ENCODE peak calls at places on chromosomes 5 and 9, in ten cellular contexts. One of them, this sample, is unnamed.
A peak's percentile ranks its signal among the peaks of the same experiment; 100 is the strongest.

GRCh38 chr9:129932303-129933151 is 97.3 kb downstream of the USP20 start:
- DNase-seq in activated CD8-positive, alpha-beta T cell treated with anti-CD3 and anti-CD28 coated beads, Interleukin-2, amount 10 ng/mL, durations not matched to agents 7 days and 5 days: no peak
- DNase-seq in stimulated activated CD4-positive, alpha-beta T cell treated with anti-CD3 and anti-CD28 coated beads, TNF-alpha, amount 100 ng/mL, for 1 hour: no peak
- DNase-seq in dorsolateral prefrontal cortex: no peak
- DNase-seq in EH: peak; percentile 61
- DNase-seq in midbrain: peak; percentile 29
- DNase-seq in T follicular helper cell: no peak
- DNase-seq in HT-29: no peak
- DNase-seq in GM20000: no peak
- DNase-seq in left cardiac atrium: no peak
- DNase-seq in this sample: peak; percentile 53

GRCh38 chr9:16461231-16461840 is 409.1 kb downstream of the BNC2 start:
- DNase-seq in activated CD8-positive, alpha-beta T cell treated with anti-CD3 and anti-CD28 coated beads, Interleukin-2, amount 10 ng/mL, durations not matched to agents 7 days and 5 days: no peak
- DNase-seq in stimulated activated CD4-positive, alpha-beta T cell treated with anti-CD3 and anti-CD28 coated beads, TNF-alpha, amount 100 ng/mL, for 1 hour: no peak
- DNase-seq in dorsolateral prefrontal cortex: no peak
- DNase-seq in EH: no peak
- DNase-seq in midbrain: no peak
- DNase-seq in T follicular helper cell: no peak
- DNase-seq in HT-29: no peak
- DNase-seq in GM20000: no peak
- DNase-seq in left cardiac atrium: no peak
- DNase-seq in this sample: no peak

GRCh38 chr5:59768204-59769040 is 125.1 kb downstream of the PDE4D start:
- DNase-seq in activated CD8-positive, alpha-beta T cell treated with anti-CD3 and anti-CD28 coated beads, Interleukin-2, amount 10 ng/mL, durations not matched to agents 7 days and 5 days: no peak
- DNase-seq in stimulated activated CD4-positive, alpha-beta T cell treated with anti-CD3 and anti-CD28 coated beads, TNF-alpha, amount 100 ng/mL, for 1 hour: no peak
- DNase-seq in dorsolateral prefrontal cortex: peak; percentile 32
- DNase-seq in EH: peak; percentile 67
- DNase-seq in midbrain: peak; percentile 34
- DNase-seq in T follicular helper cell: no peak
- DNase-seq in HT-29: peak; percentile 93
- DNase-seq in GM20000: peak; percentile 38
- DNase-seq in left cardiac atrium: peak; percentile 55
- DNase-seq in this sample: peak; percentile 70

GRCh38 chr5:178389796-178390195 is 157.2 kb upstream of the PHYKPL start:
- DNase-seq in activated CD8-positive, alpha-beta T cell treated with anti-CD3 and anti-CD28 coated beads, Interleukin-2, amount 10 ng/mL, durations not matched to agents 7 days and 5 days: no peak
- DNase-seq in stimulated activated CD4-positive, alpha-beta T cell treated with anti-CD3 and anti-CD28 coated beads, TNF-alpha, amount 100 ng/mL, for 1 hour: no peak
- DNase-seq in dorsolateral prefrontal cortex: peak; percentile 25
- DNase-seq in EH: no peak
- DNase-seq in midbrain: no peak
- DNase-seq in T follicular helper cell: no peak
- DNase-seq in HT-29: no peak
- DNase-seq in GM20000: no peak
- DNase-seq in left cardiac atrium: peak; percentile 40
- DNase-seq in this sample: no peak

GRCh38 chr9:94668424-94668916 is 29.2 kb upstream of the FBP1 start:
- DNase-seq in activated CD8-positive, alpha-beta T cell treated with anti-CD3 and anti-CD28 coated beads, Interleukin-2, amount 10 ng/mL, durations not matched to agents 7 days and 5 days: no peak
- DNase-seq in stimulated activated CD4-positive, alpha-beta T cell treated with anti-CD3 and anti-CD28 coated beads, TNF-alpha, amount 100 ng/mL, for 1 hour: no peak
- DNase-seq in dorsolateral prefrontal cortex: no peak
- DNase-seq in EH: no peak
- DNase-seq in midbrain: no peak
- DNase-seq in T follicular helper cell: no peak
- DNase-seq in HT-29: peak; percentile 13
- DNase-seq in GM20000: no peak
- DNase-seq in left cardiac atrium: no peak
- DNase-seq in this sample: no peak

GRCh38 chr5:89374144-89374784 is 491.3 kb upstream of the MEF2C start:
- DNase-seq in activated CD8-positive, alpha-beta T cell treated with anti-CD3 and anti-CD28 coated beads, Interleukin-2, amount 10 ng/mL, durations not matched to agents 7 days and 5 days: no peak
- DNase-seq in stimulated activated CD4-positive, alpha-beta T cell treated with anti-CD3 and anti-CD28 coated beads, TNF-alpha, amount 100 ng/mL, for 1 hour: no peak
- DNase-seq in dorsolateral prefrontal cortex: no peak
- DNase-seq in EH: no peak
- DNase-seq in midbrain: no peak
- DNase-seq in T follicular helper cell: no peak
- DNase-seq in HT-29: no peak
- DNase-seq in GM20000: no peak
- DNase-seq in left cardiac atrium: no peak
- DNase-seq in this sample: no peak

GRCh38 chr5:126519637-126520592 is 75.1 kb downstream of the ALDH7A1 start:
- DNase-seq in activated CD8-positive, alpha-beta T cell treated with anti-CD3 and anti-CD28 coated beads, Interleukin-2, amount 10 ng/mL, durations not matched to agents 7 days and 5 days: no peak
- DNase-seq in stimulated activated CD4-positive, alpha-beta T cell treated with anti-CD3 and anti-CD28 coated beads, TNF-alpha, amount 100 ng/mL, for 1 hour: no peak
- DNase-seq in dorsolateral prefrontal cortex: peak; percentile 56
- DNase-seq in EH: peak; percentile 46
- DNase-seq in midbrain: peak; percentile 27
- DNase-seq in T follicular helper cell: no peak
- DNase-seq in HT-29: no peak
- DNase-seq in GM20000: no peak
- DNase-seq in left cardiac atrium: no peak
- DNase-seq in this sample: peak; percentile 40

GRCh38 chr5:20608567-20608966 is 620.6 kb upstream of the CDH18 start:
- DNase-seq in activated CD8-positive, alpha-beta T cell treated with anti-CD3 and anti-CD28 coated beads, Interleukin-2, amount 10 ng/mL, durations not matched to agents 7 days and 5 days: no peak
- DNase-seq in stimulated activated CD4-positive, alpha-beta T cell treated with anti-CD3 and anti-CD28 coated beads, TNF-alpha, amount 100 ng/mL, for 1 hour: no peak
- DNase-seq in dorsolateral prefrontal cortex: no peak
- DNase-seq in EH: no peak
- DNase-seq in midbrain: no peak
- DNase-seq in T follicular helper cell: no peak
- DNase-seq in HT-29: no peak
- DNase-seq in GM20000: no peak
- DNase-seq in left cardiac atrium: no peak
- DNase-seq in this sample: no peak

GRCh38 chr9:14529047-14529446 is 164.2 kb downstream of the ZDHHC21 start:
- DNase-seq in activated CD8-positive, alpha-beta T cell treated with anti-CD3 and anti-CD28 coated beads, Interleukin-2, amount 10 ng/mL, durations not matched to agents 7 days and 5 days: no peak
- DNase-seq in stimulated activated CD4-positive, alpha-beta T cell treated with anti-CD3 and anti-CD28 coated beads, TNF-alpha, amount 100 ng/mL, for 1 hour: no peak
- DNase-seq in dorsolateral prefrontal cortex: no peak
- DNase-seq in EH: no peak
- DNase-seq in midbrain: no peak
- DNase-seq in T follicular helper cell: no peak
- DNase-seq in HT-29: no peak
- DNase-seq in GM20000: no peak
- DNase-seq in left cardiac atrium: no peak
- DNase-seq in this sample: no peak

GRCh38 chr9:93085676-93086075 is 10.3 kb upstream of the CARD19 start:
- DNase-seq in activated CD8-positive, alpha-beta T cell treated with anti-CD3 and anti-CD28 coated beads, Interleukin-2, amount 10 ng/mL, durations not matched to agents 7 days and 5 days: no peak
- DNase-seq in stimulated activated CD4-positive, alpha-beta T cell treated with anti-CD3 and anti-CD28 coated beads, TNF-alpha, amount 100 ng/mL, for 1 hour: no peak
- DNase-seq in dorsolateral prefrontal cortex: no peak
- DNase-seq in EH: no peak
- DNase-seq in midbrain: no peak
- DNase-seq in T follicular helper cell: no peak
- DNase-seq in HT-29: no peak
- DNase-seq in GM20000: no peak
- DNase-seq in left cardiac atrium: no peak
- DNase-seq in this sample: no peak

GRCh38 chr5:22926574-22926973 is 73.4 kb upstream of the CDH12 start:
- DNase-seq in activated CD8-positive, alpha-beta T cell treated with anti-CD3 and anti-CD28 coated beads, Interleukin-2, amount 10 ng/mL, durations not matched to agents 7 days and 5 days: no peak
- DNase-seq in stimulated activated CD4-positive, alpha-beta T cell treated with anti-CD3 and anti-CD28 coated beads, TNF-alpha, amount 100 ng/mL, for 1 hour: no peak
- DNase-seq in dorsolateral prefrontal cortex: no peak
- DNase-seq in EH: no peak
- DNase-seq in midbrain: no peak
- DNase-seq in T follicular helper cell: no peak
- DNase-seq in HT-29: no peak
- DNase-seq in GM20000: no peak
- DNase-seq in left cardiac atrium: no peak
- DNase-seq in this sample: no peak

GRCh38 chr5:169561883-169562282 is 21.7 kb upstream of the SPDL1 start:
- DNase-seq in activated CD8-positive, alpha-beta T cell treated with anti-CD3 and anti-CD28 coated beads, Interleukin-2, amount 10 ng/mL, durations not matched to agents 7 days and 5 days: no peak
- DNase-seq in stimulated activated CD4-positive, alpha-beta T cell treated with anti-CD3 and anti-CD28 coated beads, TNF-alpha, amount 100 ng/mL, for 1 hour: no peak
- DNase-seq in dorsolateral prefrontal cortex: no peak
- DNase-seq in EH: no peak
- DNase-seq in midbrain: no peak
- DNase-seq in T follicular helper cell: no peak
- DNase-seq in HT-29: no peak
- DNase-seq in GM20000: no peak
- DNase-seq in left cardiac atrium: no peak
- DNase-seq in this sample: no peak

GRCh38 chr9:91332476-91333231 is 29.1 kb downstream of the AUH start:
- DNase-seq in activated CD8-positive, alpha-beta T cell treated with anti-CD3 and anti-CD28 coated beads, Interleukin-2, amount 10 ng/mL, durations not matched to agents 7 days and 5 days: no peak
- DNase-seq in stimulated activated CD4-positive, alpha-beta T cell treated with anti-CD3 and anti-CD28 coated beads, TNF-alpha, amount 100 ng/mL, for 1 hour: no peak
- DNase-seq in dorsolateral prefrontal cortex: no peak
- DNase-seq in EH: no peak
- DNase-seq in midbrain: no peak
- DNase-seq in T follicular helper cell: no peak
- DNase-seq in HT-29: no peak
- DNase-seq in GM20000: no peak
- DNase-seq in left cardiac atrium: no peak
- DNase-seq in this sample: no peak

GRCh38 chr9:127968046-127968445 is 12.7 kb downstream of the EEIG1 start:
- DNase-seq in activated CD8-positive, alpha-beta T cell treated with anti-CD3 and anti-CD28 coated beads, Interleukin-2, amount 10 ng/mL, durations not matched to agents 7 days and 5 days: no peak
- DNase-seq in stimulated activated CD4-positive, alpha-beta T cell treated with anti-CD3 and anti-CD28 coated beads, TNF-alpha, amount 100 ng/mL, for 1 hour: no peak
- DNase-seq in dorsolateral prefrontal cortex: no peak
- DNase-seq in EH: peak; percentile 63
- DNase-seq in midbrain: no peak
- DNase-seq in T follicular helper cell: peak; percentile 44
- DNase-seq in HT-29: peak; percentile 81
- DNase-seq in GM20000: no peak
- DNase-seq in left cardiac atrium: no peak
- DNase-seq in this sample: peak; percentile 76

GRCh38 chr9:90802534-90802933 is 915 bp downstream of the SYK start:
- DNase-seq in activated CD8-positive, alpha-beta T cell treated with anti-CD3 and anti-CD28 coated beads, Interleukin-2, amount 10 ng/mL, durations not matched to agents 7 days and 5 days: no peak
- DNase-seq in stimulated activated CD4-positive, alpha-beta T cell treated with anti-CD3 and anti-CD28 coated beads, TNF-alpha, amount 100 ng/mL, for 1 hour: no peak
- DNase-seq in dorsolateral prefrontal cortex: no peak
- DNase-seq in EH: no peak
- DNase-seq in midbrain: no peak
- DNase-seq in T follicular helper cell: no peak
- DNase-seq in HT-29: no peak
- DNase-seq in GM20000: no peak
- DNase-seq in left cardiac atrium: no peak
- DNase-seq in this sample: no peak

GRCh38 chr9:113619156-113619861 is 155.8 kb downstream of the RGS3 start:
- DNase-seq in activated CD8-positive, alpha-beta T cell treated with anti-CD3 and anti-CD28 coated beads, Interleukin-2, amount 10 ng/mL, durations not matched to agents 7 days and 5 days: no peak
- DNase-seq in stimulated activated CD4-positive, alpha-beta T cell treated with anti-CD3 and anti-CD28 coated beads, TNF-alpha, amount 100 ng/mL, for 1 hour: no peak
- DNase-seq in dorsolateral prefrontal cortex: no peak
- DNase-seq in EH: no peak
- DNase-seq in midbrain: no peak
- DNase-seq in T follicular helper cell: no peak
- DNase-seq in HT-29: peak; percentile 47
- DNase-seq in GM20000: no peak
- DNase-seq in left cardiac atrium: no peak
- DNase-seq in this sample: no peak

GRCh38 chr5:143772621-143773020 is 39.3 kb upstream of the HMHB1 start:
- DNase-seq in activated CD8-positive, alpha-beta T cell treated with anti-CD3 and anti-CD28 coated beads, Interleukin-2, amount 10 ng/mL, durations not matched to agents 7 days and 5 days: no peak
- DNase-seq in stimulated activated CD4-positive, alpha-beta T cell treated with anti-CD3 and anti-CD28 coated beads, TNF-alpha, amount 100 ng/mL, for 1 hour: no peak
- DNase-seq in dorsolateral prefrontal cortex: no peak
- DNase-seq in EH: peak; percentile 41
- DNase-seq in midbrain: no peak
- DNase-seq in T follicular helper cell: no peak
- DNase-seq in HT-29: no peak
- DNase-seq in GM20000: no peak
- DNase-seq in left cardiac atrium: no peak
- DNase-seq in this sample: peak; percentile 51

GRCh38 chr9:134730761-134731496 is 89.3 kb downstream of the COL5A1 start:
- DNase-seq in activated CD8-positive, alpha-beta T cell treated with anti-CD3 and anti-CD28 coated beads, Interleukin-2, amount 10 ng/mL, durations not matched to agents 7 days and 5 days: no peak
- DNase-seq in stimulated activated CD4-positive, alpha-beta T cell treated with anti-CD3 and anti-CD28 coated beads, TNF-alpha, amount 100 ng/mL, for 1 hour: no peak
- DNase-seq in dorsolateral prefrontal cortex: no peak
- DNase-seq in EH: no peak
- DNase-seq in midbrain: no peak
- DNase-seq in T follicular helper cell: no peak
- DNase-seq in HT-29: no peak
- DNase-seq in GM20000: no peak
- DNase-seq in left cardiac atrium: no peak
- DNase-seq in this sample: no peak

GRCh38 chr5:80192507-80193241 is 63.2 kb downstream of the SERINC5 start:
- DNase-seq in activated CD8-positive, alpha-beta T cell treated with anti-CD3 and anti-CD28 coated beads, Interleukin-2, amount 10 ng/mL, durations not matched to agents 7 days and 5 days: no peak
- DNase-seq in stimulated activated CD4-positive, alpha-beta T cell treated with anti-CD3 and anti-CD28 coated beads, TNF-alpha, amount 100 ng/mL, for 1 hour: no peak
- DNase-seq in dorsolateral prefrontal cortex: no peak
- DNase-seq in EH: peak; percentile 87
- DNase-seq in midbrain: no peak
- DNase-seq in T follicular helper cell: no peak
- DNase-seq in HT-29: no peak
- DNase-seq in GM20000: no peak
- DNase-seq in left cardiac atrium: no peak
- DNase-seq in this sample: peak; percentile 46

GRCh38 chr9:137222190-137223077 is at the start of gene RNF208:
- DNase-seq in activated CD8-positive, alpha-beta T cell treated with anti-CD3 and anti-CD28 coated beads, Interleukin-2, amount 10 ng/mL, durations not matched to agents 7 days and 5 days: no peak
- DNase-seq in stimulated activated CD4-positive, alpha-beta T cell treated with anti-CD3 and anti-CD28 coated beads, TNF-alpha, amount 100 ng/mL, for 1 hour: no peak
- DNase-seq in dorsolateral prefrontal cortex: no peak
- DNase-seq in EH: peak; percentile 26
- DNase-seq in midbrain: no peak
- DNase-seq in T follicular helper cell: no peak
- DNase-seq in HT-29: no peak
- DNase-seq in GM20000: peak; percentile 65
- DNase-seq in left cardiac atrium: no peak
- DNase-seq in this sample: peak; percentile 47

GRCh38 chr5:140221697-140222223 is 46.8 kb downstream of the CYSTM1 start:
- DNase-seq in activated CD8-positive, alpha-beta T cell treated with anti-CD3 and anti-CD28 coated beads, Interleukin-2, amount 10 ng/mL, durations not matched to agents 7 days and 5 days: no peak
- DNase-seq in stimulated activated CD4-positive, alpha-beta T cell treated with anti-CD3 and anti-CD28 coated beads, TNF-alpha, amount 100 ng/mL, for 1 hour: no peak
- DNase-seq in dorsolateral prefrontal cortex: no peak
- DNase-seq in EH: peak; percentile 87
- DNase-seq in midbrain: no peak
- DNase-seq in T follicular helper cell: no peak
- DNase-seq in HT-29: no peak
- DNase-seq in GM20000: no peak
- DNase-seq in left cardiac atrium: no peak
- DNase-seq in this sample: peak; percentile 93

GRCh38 chr5:177552839-177553455 is 1.4 kb downstream of the FAM193B start:
- DNase-seq in activated CD8-positive, alpha-beta T cell treated with anti-CD3 and anti-CD28 coated beads, Interleukin-2, amount 10 ng/mL, durations not matched to agents 7 days and 5 days: no peak
- DNase-seq in stimulated activated CD4-positive, alpha-beta T cell treated with anti-CD3 and anti-CD28 coated beads, TNF-alpha, amount 100 ng/mL, for 1 hour: no peak
- DNase-seq in dorsolateral prefrontal cortex: peak; percentile 54
- DNase-seq in EH: peak; percentile 54
- DNase-seq in midbrain: peak; percentile 3
- DNase-seq in T follicular helper cell: no peak
- DNase-seq in HT-29: no peak
- DNase-seq in GM20000: no peak
- DNase-seq in left cardiac atrium: peak; percentile 33
- DNase-seq in this sample: peak; percentile 74